ENCODE peak calls at places on chromosomes 6 and 20, in seven cellular contexts. M is RWPE1; V is cardiac fibroblast; A is GM13977; S is SHP77 treated with DMSO at 0.1 percent for 48 hours; R is HT-29; H is stimulated activated CD4-positive, alpha-beta T cell treated with anti-CD3 and anti-CD28 coated beads, Interleukin-4, amount 100 ng/mL, for 1 hour. L is an unnamed sample.

GRCh38 chr6:39929733-39930461 is 4.4 kb downstream of the MOCS1 start:
- DNase-seq in M (no peak), V (peak), A (no peak), S (no peak), R (no peak), H (no peak), L (no peak)

GRCh38 chr6:33974030-33974429 is 170.2 kb upstream of the MLN start:
- DNase-seq in M (no peak), V (no peak), A (no peak), S (no peak), R (no peak), H (no peak), L (no peak)

GRCh38 chr6:37285861-37286311 is 27.9 kb upstream of the TMEM217 start:
- DNase-seq in M (no peak), V (no peak), A (peak), S (no peak), R (no peak), H (peak), L (no peak)

GRCh38 chr6:84635081-84635745 is 129.2 kb downstream of the TBX18 start:
- DNase-seq in M (no peak), V (peak), A (no peak), S (no peak), R (no peak), H (no peak), L (no peak)

GRCh38 chr6:118562959-118563358 is 14.9 kb downstream of the PLN start:
- DNase-seq in M (no peak), V (peak), A (no peak), S (no peak), R (no peak), H (no peak), L (no peak)

GRCh38 chr6:16257999-16258708 is 19.8 kb downstream of the GMPR start:
- DNase-seq in M (no peak), V (peak), A (no peak), S (no peak), R (no peak), H (no peak), L (no peak)

GRCh38 chr6:5132741-5133140 is 47.6 kb downstream of the PPP1R3G start:
- DNase-seq in M (no peak), V (peak), A (peak), S (no peak), R (no peak), H (no peak), L (no peak)

GRCh38 chr6:13336553-13336952 is 8.2 kb upstream of the TBC1D7 start:
- DNase-seq in M (peak), V (peak), A (peak), S (peak), R (peak), H (peak), L (peak)

GRCh38 chr20:45341939-45342862 is 6.0 kb downstream of the SDC4 start:
- DNase-seq in M (peak), V (peak), A (no peak), S (peak), R (peak), H (no peak), L (no peak)

GRCh38 chr6:90072961-90073464 is 178.7 kb downstream of the GJA10 start:
- DNase-seq in M (no peak), V (no peak), A (no peak), S (no peak), R (no peak), H (no peak), L (no peak)

GRCh38 chr20:420721-421574 is 12.8 kb downstream of the RBCK1 start:
- DNase-seq in M (peak), V (no peak), A (no peak), S (no peak), R (peak), H (no peak), L (peak)

GRCh38 chr6:7624781-7625710 is 35.0 kb downstream of the SNRNP48 start:
- DNase-seq in M (no peak), V (no peak), A (no peak), S (no peak), R (no peak), H (no peak), L (no peak)

GRCh38 chr20:34374209-34374749 is 11.2 kb downstream of the ITCH start:
- DNase-seq in M (no peak), V (no peak), A (no peak), S (no peak), R (no peak), H (no peak), L (no peak)

GRCh38 chr20:48049171-48049570 is 263.9 kb upstream of the SULF2 start:
- DNase-seq in M (no peak), V (no peak), A (no peak), S (no peak), R (no peak), H (no peak), L (no peak)

GRCh38 chr6:43076928-43077809 is 1.1 kb downstream of the PTK7 start:
- DNase-seq in M (no peak), V (peak), A (no peak), S (no peak), R (no peak), H (no peak), L (no peak)

GRCh38 chr6:116954335-116954734 is 77.3 kb downstream of the RFX6 start:
- DNase-seq in M (no peak), V (no peak), A (no peak), S (no peak), R (no peak), H (no peak), L (no peak)

GRCh38 chr6:120681204-120681603 is 653.1 kb downstream of the TBC1D32 start:
- DNase-seq in M (no peak), V (no peak), A (no peak), S (no peak), R (no peak), H (no peak), L (no peak)

GRCh38 chr6:72245565-72245964 is 359.2 kb downstream of the RIMS1 start:
- DNase-seq in M (no peak), V (no peak), A (no peak), S (no peak), R (no peak), H (no peak), L (no peak)

GRCh38 chr6:150128425-150128824 is 14.4 kb upstream of the PPP1R14C start:
- DNase-seq in M (no peak), V (no peak), A (no peak), S (no peak), R (no peak), H (no peak), L (no peak)

GRCh38 chr6:80003841-80004198 is 629 bp upstream of the TTK start:
- DNase-seq in M (no peak), V (peak), A (peak), S (no peak), R (no peak), H (peak), L (peak)

GRCh38 chr6:132391391-132392291 is 9.6 kb downstream of the MOXD1 start:
- DNase-seq in M (peak), V (peak), A (no peak), S (no peak), R (no peak), H (no peak), L (no peak)

GRCh38 chr20:10635476-10636208 is 38.2 kb downstream of the JAG1 start:
- DNase-seq in M (no peak), V (no peak), A (no peak), S (no peak), R (no peak), H (no peak), L (no peak)

GRCh38 chr20:17993546-17993945 is 24.7 kb downstream of the MGME1 start:
- DNase-seq in M (no peak), V (no peak), A (no peak), S (no peak), R (no peak), H (no peak), L (no peak)

GRCh38 chr20:21031666-21032065 is 74.5 kb downstream of the LINC00237 start:
- DNase-seq in M (no peak), V (no peak), A (no peak), S (no peak), R (no peak), H (no peak), L (no peak)

GRCh38 chr6:47000842-47001241 is 41.3 kb downstream of the ADGRF1 start:
- DNase-seq in M (no peak), V (no peak), A (no peak), S (peak), R (no peak), H (no peak), L (no peak)

GRCh38 chr6:27145731-27146455 is 101.6 kb upstream of the PRSS16 start:
- DNase-seq in M (peak), V (peak), A (peak), S (peak), R (peak), H (peak), L (peak)

GRCh38 chr6:92329416-92329815 is 1089.9 kb downstream of the EPHA7 start:
- DNase-seq in M (no peak), V (no peak), A (no peak), S (no peak), R (no peak), H (no peak), L (no peak)